ENCODE peak calls at places on chromosome 12, in five cellular contexts. U is AG09309, F is heart left ventricle, O is occipital lobe, G is cardiac muscle cell. X is an unnamed sample.

GRCh38 chr12:129693731-129694130 is 210.1 kb downstream of the TMEM132D start:
- DNase-seq in U (no peak), G (no peak), F (no peak), O (no peak), X (peak; percentile 26)

GRCh38 chr12:125185740-125186470 is 120.7 kb downstream of the AACS start:
- DNase-seq in U (peak; percentile 10), F (peak; percentile 77), G (peak; percentile 92), O (peak; percentile 82), X (peak; percentile 77)

GRCh38 chr12:7588703-7589329 is 76.9 kb downstream of the APOBEC1 start:
- DNase-seq in G (peak; percentile 48), U (peak; percentile 35), F (peak; percentile 31), O (no peak), X (peak; percentile 81)

GRCh38 chr12:90653051-90653450 is 301.9 kb downstream of the CCER1 start:
- DNase-seq in F (no peak), G (no peak), O (no peak), U (peak; percentile 43), X (no peak)

GRCh38 chr12:32893008-32893407 is 3.6 kb downstream of the PKP2 start:
- DNase-seq in O (no peak), U (no peak), G (peak; percentile 43), F (no peak), X (no peak)

GRCh38 chr12:106519587-106519986 is 63.2 kb upstream of the RFX4 start:
- DNase-seq in O (no peak), U (no peak), F (no peak), G (no peak), X (no peak)

GRCh38 chr12:10689146-10689545 is 15.3 kb upstream of the STYK1 start:
- DNase-seq in G (no peak), F (no peak), U (no peak), O (no peak), X (no peak)

GRCh38 chr12:56631790-56632700 is 1.9 kb upstream of the BAZ2A start:
- DNase-seq in O (no peak), G (peak; percentile 80), F (peak; percentile 80), U (no peak), X (peak; percentile 48)

GRCh38 chr12:1740161-1740948 is 49.5 kb downstream of the ADIPOR2 start:
- DNase-seq in F (no peak), G (peak; percentile 11), O (no peak), U (no peak), X (no peak)

GRCh38 chr12:123720141-123720814 is 8.1 kb downstream of the ATP6V0A2 start:
- DNase-seq in F (no peak), O (no peak), U (no peak), G (no peak), X (no peak)

GRCh38 chr12:131063960-131064359 is 110.3 kb downstream of the ADGRD1 start:
- DNase-seq in G (no peak), O (no peak), U (no peak), F (no peak), X (no peak)

GRCh38 chr12:57521475-57522018 is 1.1 kb upstream of the MBD6 start:
- DNase-seq in G (peak; percentile 69), U (no peak), F (peak; percentile 50), O (peak; percentile 17), X (no peak)

GRCh38 chr12:127245437-127245836 is 1021.5 kb upstream of the TMEM132C start:
- DNase-seq in U (peak; percentile 54), F (no peak), G (no peak), O (no peak), X (peak; percentile 14)

GRCh38 chr12:6462234-6462995 is 8.1 kb downstream of the VAMP1 start:
- DNase-seq in G (no peak), O (no peak), U (no peak), F (no peak), X (no peak)

GRCh38 chr12:22283006-22283506 is 51.5 kb downstream of the ST8SIA1 start:
- DNase-seq in O (no peak), U (peak; percentile 55), G (no peak), F (no peak), X (peak; percentile 76)

GRCh38 chr12:39240573-39240972 is 202.3 kb downstream of the KIF21A start:
- DNase-seq in U (no peak), G (no peak), O (no peak), F (no peak), X (no peak)

GRCh38 chr12:21456291-21456780 is 18.9 kb downstream of the PYROXD1 start:
- DNase-seq in F (no peak), U (no peak), G (no peak), O (no peak), X (peak; percentile 30)

GRCh38 chr12:111596985-111597730 is 2.0 kb downstream of the ATXN2 start:
- DNase-seq in G (peak; percentile 77), U (no peak), O (peak; percentile 18), F (peak; percentile 58), X (peak; percentile 73)

GRCh38 chr12:96070670-96071279 is 35.4 kb upstream of the LTA4H start:
- DNase-seq in O (no peak), F (no peak), U (no peak), G (peak; percentile 21), X (peak; percentile 22)

GRCh38 chr12:62848418-62848817 is 86.5 kb downstream of the PPM1H start:
- DNase-seq in U (peak; percentile 18), G (no peak), O (no peak), F (no peak), X (peak; percentile 38)

GRCh38 chr12:101045486-101046474 is 164.3 kb downstream of the SLC5A8 start:
- DNase-seq in G (no peak), O (no peak), U (no peak), F (no peak), X (no peak)

GRCh38 chr12:109759595-109759994 is 46.0 kb downstream of the FAM222A start:
- DNase-seq in F (no peak), O (no peak), U (no peak), G (peak; percentile 46), X (no peak)

GRCh38 chr12:69998922-69999321 is 173.9 kb downstream of the MYRFL start:
- DNase-seq in F (no peak), O (no peak), G (no peak), U (no peak), X (no peak)

GRCh38 chr12:51244269-51244668 is 5.6 kb downstream of the DAZAP2 start:
- DNase-seq in F (no peak), U (no peak), G (no peak), O (no peak), X (no peak)

GRCh38 chr12:49912345-49912744 is 8.6 kb upstream of the FAIM2 start:
- DNase-seq in F (no peak), G (no peak), U (no peak), O (no peak), X (no peak)

GRCh38 chr12:24979971-24980730 is 31.2 kb upstream of the BCAT1 start:
- DNase-seq in F (no peak), O (no peak), U (no peak), G (no peak), X (no peak)

GRCh38 chr12:84201976-84202375 is 710.6 kb downstream of the SLC6A15 start:
- DNase-seq in U (no peak), O (no peak), G (no peak), F (no peak), X (no peak)

GRCh38 chr12:119222222-119222951 is 43.7 kb downstream of the HSPB8 start:
- DNase-seq in U (no peak), G (peak; percentile 64), F (no peak), O (no peak), X (no peak)

GRCh38 chr12:88577537-88577936 is 2.7 kb downstream of the KITLG start:
- DNase-seq in O (no peak), G (peak; percentile 23), U (no peak), F (no peak), X (peak; percentile 62)

GRCh38 chr12:108694812-108695278 is 36.5 kb downstream of the CORO1C start:
- DNase-seq in U (no peak), G (no peak), O (no peak), F (no peak), X (no peak)

GRCh38 chr12:120702629-120703028 is 7.6 kb upstream of the UNC119B start:
- DNase-seq in G (no peak), O (no peak), U (no peak), F (no peak), X (no peak)

GRCh38 chr12:2322554-2323120 is 269.9 kb downstream of the CACNA1C start:
- DNase-seq in O (no peak), G (peak; percentile 69), F (no peak), U (no peak), X (no peak)

GRCh38 chr12:105803292-105803691 is 335.5 kb downstream of the NUAK1 start:
- DNase-seq in U (no peak), F (no peak), G (no peak), O (no peak), X (peak; percentile 12)

GRCh38 chr12:38838211-38838850 is 67.1 kb downstream of the CPNE8 start:
- DNase-seq in O (no peak), G (no peak), F (no peak), U (no peak), X (no peak)

GRCh38 chr12:45231515-45232145 is 15.7 kb downstream of the ANO6 start:
- DNase-seq in G (no peak), U (peak; percentile 72), O (no peak), F (no peak), X (peak; percentile 54)

GRCh38 chr12:104750061-104750460 is 208.0 kb downstream of the SLC41A2 start:
- DNase-seq in U (peak; percentile 45), O (no peak), F (peak; percentile 31), G (no peak), X (no peak)

GRCh38 chr12:124722871-124723270 is 140.8 kb downstream of the SCARB1 start:
- DNase-seq in G (no peak), F (no peak), O (no peak), U (no peak), X (peak; percentile 37)